ENCODE peak calls at places on chromosomes 4 and X, in eight cellular contexts. One of them, this sample, is unnamed.

GRCh38 chr4:184898793-184899192 is 73.0 kb upstream of the ACSL1 start:
- DNase-seq in astrocyte: no peak
- DNase-seq in body of pancreas: no peak
- DNase-seq in foreskin fibroblast: no peak
- DNase-seq in LNCaP clone FGC: no peak
- DNase-seq in left ventricle myocardium inferior: no peak
- DNase-seq in thoracic aorta: no peak
- DNase-seq in GM12865: no peak
- DNase-seq in this sample: no peak

GRCh38 chr4:13267091-13267490 is 217.0 kb downstream of the RAB28 start:
- DNase-seq in astrocyte: peak
- DNase-seq in body of pancreas: no peak
- DNase-seq in foreskin fibroblast: no peak
- DNase-seq in LNCaP clone FGC: no peak
- DNase-seq in left ventricle myocardium inferior: no peak
- DNase-seq in thoracic aorta: no peak
- DNase-seq in GM12865: no peak
- DNase-seq in this sample: no peak

GRCh38 chrX:340641-341423 is 22.2 kb upstream of the GTPBP6 start:
- DNase-seq in astrocyte: no peak
- DNase-seq in body of pancreas: no peak
- DNase-seq in foreskin fibroblast: no peak
- DNase-seq in LNCaP clone FGC: no peak
- DNase-seq in left ventricle myocardium inferior: peak
- DNase-seq in thoracic aorta: no peak
- DNase-seq in GM12865: no peak
- DNase-seq in this sample: no peak

GRCh38 chrX:65697915-65698796 is 30.7 kb downstream of the MSN start:
- DNase-seq in astrocyte: peak
- DNase-seq in body of pancreas: no peak
- DNase-seq in foreskin fibroblast: no peak
- DNase-seq in LNCaP clone FGC: no peak
- DNase-seq in left ventricle myocardium inferior: peak
- DNase-seq in thoracic aorta: no peak
- DNase-seq in GM12865: peak
- DNase-seq in this sample: no peak

GRCh38 chr4:8762356-8762755 is 109.3 kb downstream of the HMX1 start:
- DNase-seq in astrocyte: no peak
- DNase-seq in body of pancreas: peak
- DNase-seq in foreskin fibroblast: no peak
- DNase-seq in LNCaP clone FGC: no peak
- DNase-seq in left ventricle myocardium inferior: no peak
- DNase-seq in thoracic aorta: no peak
- DNase-seq in GM12865: no peak
- DNase-seq in this sample: no peak

GRCh38 chr4:166991162-166991561 is 243.1 kb downstream of the SPOCK3 start:
- DNase-seq in astrocyte: peak
- DNase-seq in body of pancreas: no peak
- DNase-seq in foreskin fibroblast: no peak
- DNase-seq in LNCaP clone FGC: no peak
- DNase-seq in left ventricle myocardium inferior: no peak
- DNase-seq in thoracic aorta: no peak
- DNase-seq in GM12865: no peak
- DNase-seq in this sample: no peak

GRCh38 chr4:188819243-188819642 is 680.0 kb downstream of the TRIML1 start:
- DNase-seq in astrocyte: no peak
- DNase-seq in body of pancreas: no peak
- DNase-seq in foreskin fibroblast: no peak
- DNase-seq in LNCaP clone FGC: no peak
- DNase-seq in left ventricle myocardium inferior: no peak
- DNase-seq in thoracic aorta: no peak
- DNase-seq in GM12865: no peak
- DNase-seq in this sample: no peak

GRCh38 chr4:46386570-46386969 is 3.4 kb downstream of the GABRA2 start:
- DNase-seq in astrocyte: no peak
- DNase-seq in body of pancreas: no peak
- DNase-seq in foreskin fibroblast: no peak
- DNase-seq in LNCaP clone FGC: no peak
- DNase-seq in left ventricle myocardium inferior: no peak
- DNase-seq in thoracic aorta: no peak
- DNase-seq in GM12865: no peak
- DNase-seq in this sample: no peak

GRCh38 chr4:8373270-8373972 is 67.1 kb downstream of the ACOX3 start:
- DNase-seq in astrocyte: no peak
- DNase-seq in body of pancreas: no peak
- DNase-seq in foreskin fibroblast: no peak
- DNase-seq in LNCaP clone FGC: no peak
- DNase-seq in left ventricle myocardium inferior: no peak
- DNase-seq in thoracic aorta: no peak
- DNase-seq in GM12865: no peak
- DNase-seq in this sample: no peak

GRCh38 chr4:168441412-168441811 is 38.9 kb downstream of the DDX60L start:
- DNase-seq in astrocyte: no peak
- DNase-seq in body of pancreas: no peak
- DNase-seq in foreskin fibroblast: no peak
- DNase-seq in LNCaP clone FGC: no peak
- DNase-seq in left ventricle myocardium inferior: no peak
- DNase-seq in thoracic aorta: no peak
- DNase-seq in GM12865: no peak
- DNase-seq in this sample: no peak

GRCh38 chrX:124215786-124216185 is 116.7 kb upstream of the TEX13D start:
- DNase-seq in astrocyte: no peak
- DNase-seq in body of pancreas: no peak
- DNase-seq in foreskin fibroblast: no peak
- DNase-seq in LNCaP clone FGC: no peak
- DNase-seq in left ventricle myocardium inferior: no peak
- DNase-seq in thoracic aorta: no peak
- DNase-seq in GM12865: no peak
- DNase-seq in this sample: no peak

GRCh38 chrX:38560776-38561125 is 591 bp upstream of the TSPAN7 start:
- DNase-seq in astrocyte: no peak
- DNase-seq in body of pancreas: no peak
- DNase-seq in foreskin fibroblast: no peak
- DNase-seq in LNCaP clone FGC: no peak
- DNase-seq in left ventricle myocardium inferior: no peak
- DNase-seq in thoracic aorta: no peak
- DNase-seq in GM12865: peak
- DNase-seq in this sample: no peak

GRCh38 chr4:188691811-188692210 is 552.6 kb downstream of the TRIML1 start:
- DNase-seq in astrocyte: no peak
- DNase-seq in body of pancreas: no peak
- DNase-seq in foreskin fibroblast: no peak
- DNase-seq in LNCaP clone FGC: no peak
- DNase-seq in left ventricle myocardium inferior: no peak
- DNase-seq in thoracic aorta: no peak
- DNase-seq in GM12865: no peak
- DNase-seq in this sample: no peak

GRCh38 chrX:81316163-81316562 is 114.3 kb downstream of the SH3BGRL start:
- DNase-seq in astrocyte: peak
- DNase-seq in body of pancreas: no peak
- DNase-seq in foreskin fibroblast: no peak
- DNase-seq in LNCaP clone FGC: no peak
- DNase-seq in left ventricle myocardium inferior: no peak
- DNase-seq in thoracic aorta: no peak
- DNase-seq in GM12865: no peak
- DNase-seq in this sample: no peak

GRCh38 chrX:139932077-139932900 is 564 bp downstream of the ATP11C start:
- DNase-seq in astrocyte: no peak
- DNase-seq in body of pancreas: peak
- DNase-seq in foreskin fibroblast: peak
- DNase-seq in LNCaP clone FGC: no peak
- DNase-seq in left ventricle myocardium inferior: peak
- DNase-seq in thoracic aorta: no peak
- DNase-seq in GM12865: peak
- DNase-seq in this sample: no peak

GRCh38 chr4:16140520-16141249 is 56.9 kb upstream of the PROM1 start:
- DNase-seq in astrocyte: peak
- DNase-seq in body of pancreas: peak
- DNase-seq in foreskin fibroblast: peak
- DNase-seq in LNCaP clone FGC: peak
- DNase-seq in left ventricle myocardium inferior: no peak
- DNase-seq in thoracic aorta: peak
- DNase-seq in GM12865: no peak
- DNase-seq in this sample: no peak

GRCh38 chr4:114077610-114078009 is 98.2 kb upstream of the ARSJ start:
- DNase-seq in astrocyte: peak
- DNase-seq in body of pancreas: no peak
- DNase-seq in foreskin fibroblast: peak
- DNase-seq in LNCaP clone FGC: no peak
- DNase-seq in left ventricle myocardium inferior: no peak
- DNase-seq in thoracic aorta: no peak
- DNase-seq in GM12865: no peak
- DNase-seq in this sample: no peak

GRCh38 chr4:12050357-12050756 is 621.7 kb upstream of the HS3ST1 start:
- DNase-seq in astrocyte: no peak
- DNase-seq in body of pancreas: no peak
- DNase-seq in foreskin fibroblast: no peak
- DNase-seq in LNCaP clone FGC: no peak
- DNase-seq in left ventricle myocardium inferior: no peak
- DNase-seq in thoracic aorta: no peak
- DNase-seq in GM12865: no peak
- DNase-seq in this sample: no peak

GRCh38 chrX:128106630-128107029 is 54.4 kb upstream of the ACTRT1 start:
- DNase-seq in astrocyte: no peak
- DNase-seq in body of pancreas: no peak
- DNase-seq in foreskin fibroblast: no peak
- DNase-seq in LNCaP clone FGC: peak
- DNase-seq in left ventricle myocardium inferior: no peak
- DNase-seq in thoracic aorta: no peak
- DNase-seq in GM12865: no peak
- DNase-seq in this sample: no peak

GRCh38 chr4:51842167-51842553 is 793 bp upstream of the DCUN1D4 start:
- DNase-seq in astrocyte: no peak
- DNase-seq in body of pancreas: no peak
- DNase-seq in foreskin fibroblast: peak
- DNase-seq in LNCaP clone FGC: no peak
- DNase-seq in left ventricle myocardium inferior: no peak
- DNase-seq in thoracic aorta: peak
- DNase-seq in GM12865: no peak
- DNase-seq in this sample: no peak

GRCh38 chr4:155972098-155972497 is 18.4 kb upstream of the CTSO start:
- DNase-seq in astrocyte: no peak
- DNase-seq in body of pancreas: no peak
- DNase-seq in foreskin fibroblast: no peak
- DNase-seq in LNCaP clone FGC: no peak
- DNase-seq in left ventricle myocardium inferior: no peak
- DNase-seq in thoracic aorta: no peak
- DNase-seq in GM12865: peak
- DNase-seq in this sample: no peak

GRCh38 chr4:105551968-105552746 is at the start of gene ARHGEF38:
- DNase-seq in astrocyte: peak
- DNase-seq in body of pancreas: peak
- DNase-seq in foreskin fibroblast: no peak
- DNase-seq in LNCaP clone FGC: peak
- DNase-seq in left ventricle myocardium inferior: no peak
- DNase-seq in thoracic aorta: no peak
- DNase-seq in GM12865: no peak
- DNase-seq in this sample: no peak

DNA sequence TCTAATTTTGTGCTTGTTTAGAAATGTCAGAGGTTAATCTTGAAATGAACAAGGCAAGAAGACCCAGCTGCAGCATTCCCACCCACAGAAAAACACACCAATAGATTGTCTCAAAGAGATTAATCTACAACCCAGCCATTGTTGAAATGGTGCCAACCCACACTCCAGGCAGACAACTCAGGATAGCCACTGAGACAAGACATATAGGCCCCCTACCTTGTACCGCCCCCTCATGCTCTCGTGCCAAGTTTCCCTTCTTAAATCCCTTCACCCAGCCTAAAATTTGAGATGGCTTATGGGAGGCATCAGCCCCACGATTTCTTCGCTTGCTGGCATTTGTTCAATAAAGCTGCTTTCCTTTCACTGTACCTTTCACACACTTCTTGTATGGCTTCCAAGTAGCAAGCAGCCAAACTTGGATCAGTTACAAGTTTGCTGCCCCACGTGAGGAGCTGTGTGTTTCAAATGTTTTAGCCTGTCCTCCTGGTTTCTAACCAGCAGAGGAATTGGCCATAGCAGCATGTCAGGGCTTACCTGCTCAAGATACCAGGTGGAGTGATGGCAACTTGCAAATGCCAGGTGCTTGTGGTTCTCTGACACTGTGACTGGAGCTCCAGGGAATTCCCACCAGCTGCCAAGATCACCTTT is 1754.2 kb downstream of the C4orf33 start:
- DNase-seq in astrocyte: peak
- DNase-seq in body of pancreas: peak
- DNase-seq in foreskin fibroblast: no peak
- DNase-seq in LNCaP clone FGC: peak
- DNase-seq in left ventricle myocardium inferior: no peak
- DNase-seq in thoracic aorta: no peak
- DNase-seq in GM12865: no peak
- DNase-seq in this sample: no peak
- TF ChIP-seq CTCF in astrocyte: no peak
- TF ChIP-seq CTCF in body of pancreas: no peak
- TF ChIP-seq CTCF in foreskin fibroblast: no peak
- TF ChIP-seq CTCF in LNCaP clone FGC: no peak
- TF ChIP-seq CTCF in left ventricle myocardium inferior: no peak
- TF ChIP-seq CTCF in thoracic aorta: no peak
- TF ChIP-seq CTCF in GM12865: no peak
- TF ChIP-seq CTCF in this sample: no peak

GRCh38 chr4:118076958-118077766 is 42.9 kb downstream of the NDST3 start:
- DNase-seq in astrocyte: peak
- DNase-seq in body of pancreas: no peak
- DNase-seq in foreskin fibroblast: no peak
- DNase-seq in LNCaP clone FGC: peak
- DNase-seq in left ventricle myocardium inferior: no peak
- DNase-seq in thoracic aorta: no peak
- DNase-seq in GM12865: peak
- DNase-seq in this sample: no peak
- TF ChIP-seq CTCF in astrocyte: peak
- TF ChIP-seq CTCF in body of pancreas: no peak
- TF ChIP-seq CTCF in foreskin fibroblast: peak
- TF ChIP-seq CTCF in LNCaP clone FGC: peak
- TF ChIP-seq CTCF in left ventricle myocardium inferior: peak
- TF ChIP-seq CTCF in thoracic aorta: no peak
- TF ChIP-seq CTCF in GM12865: peak
- TF ChIP-seq CTCF in this sample: no peak

DNA sequence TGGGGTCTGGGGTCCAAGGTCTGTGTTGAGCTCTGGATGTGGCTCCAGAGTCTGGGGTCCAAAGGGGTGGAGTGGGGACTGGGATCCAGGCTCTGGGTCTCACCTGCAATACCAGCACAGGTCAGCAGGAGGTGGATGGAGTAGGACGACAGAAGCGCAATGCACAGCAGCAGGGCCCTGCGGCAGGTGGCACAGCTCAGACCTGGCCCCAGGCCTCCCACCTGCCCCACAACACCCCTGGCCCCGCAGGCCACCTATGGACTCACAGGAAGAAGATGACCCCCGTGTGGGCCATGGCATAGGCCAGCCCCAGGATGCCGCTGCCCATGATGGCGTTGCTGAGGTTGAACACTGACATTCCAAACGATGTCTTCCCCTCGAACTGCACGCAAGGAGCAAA is 3.4 kb downstream of the SLC38A5 start:
- DNase-seq in astrocyte: no peak
- DNase-seq in body of pancreas: peak
- DNase-seq in foreskin fibroblast: no peak
- DNase-seq in LNCaP clone FGC: no peak
- DNase-seq in left ventricle myocardium inferior: no peak
- DNase-seq in thoracic aorta: no peak
- DNase-seq in GM12865: peak
- DNase-seq in this sample: no peak
- TF ChIP-seq CTCF in astrocyte: no peak
- TF ChIP-seq CTCF in body of pancreas: peak
- TF ChIP-seq CTCF in foreskin fibroblast: no peak
- TF ChIP-seq CTCF in LNCaP clone FGC: no peak
- TF ChIP-seq CTCF in left ventricle myocardium inferior: no peak
- TF ChIP-seq CTCF in thoracic aorta: no peak
- TF ChIP-seq CTCF in GM12865: peak
- TF ChIP-seq CTCF in this sample: no peak

GRCh38 chr4:149735796-149736195 is 79.8 kb downstream of the IQCM start:
- DNase-seq in astrocyte: no peak
- DNase-seq in body of pancreas: no peak
- DNase-seq in foreskin fibroblast: peak
- DNase-seq in LNCaP clone FGC: no peak
- DNase-seq in left ventricle myocardium inferior: no peak
- DNase-seq in thoracic aorta: no peak
- DNase-seq in GM12865: no peak
- DNase-seq in this sample: no peak
- TF ChIP-seq CTCF in astrocyte: no peak
- TF ChIP-seq CTCF in body of pancreas: no peak
- TF ChIP-seq CTCF in foreskin fibroblast: no peak
- TF ChIP-seq CTCF in LNCaP clone FGC: peak
- TF ChIP-seq CTCF in left ventricle myocardium inferior: no peak
- TF ChIP-seq CTCF in thoracic aorta: no peak
- TF ChIP-seq CTCF in GM12865: no peak
- TF ChIP-seq CTCF in this sample: no peak

This sample was measured in omental fat pad.